ENCODE peak calls at places on chromosomes 2 and 18, in four cellular contexts. One of them, this sample, is unnamed.

GRCh38 chr2:2057125-2057721 is 273.9 kb downstream of the MYT1L start:
- DNase-seq in HepG2: no peak
- DNase-seq in SK-N-SH: no peak
- DNase-seq in K562: peak; percentile 55
- DNase-seq in this sample: no peak

GRCh38 chr18:34709631-34710429 is at the start of gene DTNA:
- DNase-seq in HepG2: no peak
- DNase-seq in K562: no peak
- DNase-seq in SK-N-SH: peak; percentile 18
- DNase-seq in this sample: no peak

GRCh38 chr2:223269386-223269785 is 217.4 kb downstream of the KCNE4 start:
- DNase-seq in K562: no peak
- DNase-seq in HepG2: no peak
- DNase-seq in SK-N-SH: no peak
- DNase-seq in this sample: no peak

GRCh38 chr2:99865818-99866676 is 276.3 kb downstream of the AFF3 start:
- DNase-seq in SK-N-SH: no peak
- DNase-seq in K562: no peak
- DNase-seq in HepG2: no peak
- DNase-seq in this sample: no peak

GRCh38 chr2:241859436-241860183 is 916 bp upstream of the PDCD1 start:
- DNase-seq in SK-N-SH: peak; percentile 77
- DNase-seq in HepG2: no peak
- DNase-seq in K562: peak; percentile 62
- DNase-seq in this sample: no peak

GRCh38 chr2:145724499-145724898 is 1204.6 kb upstream of the ZEB2 start:
- DNase-seq in HepG2: no peak
- DNase-seq in SK-N-SH: no peak
- DNase-seq in K562: no peak
- DNase-seq in this sample: no peak

GRCh38 chr2:45904267-45904921 is 252.9 kb downstream of the PRKCE start:
- DNase-seq in K562: no peak
- DNase-seq in HepG2: no peak
- DNase-seq in SK-N-SH: no peak
- DNase-seq in this sample: no peak

GRCh38 chr2:236633764-236634163 is 64.1 kb downstream of the ACKR3 start:
- DNase-seq in HepG2: no peak
- DNase-seq in SK-N-SH: no peak
- DNase-seq in K562: no peak
- DNase-seq in this sample: no peak

GRCh38 chr18:68215931-68216330 is 499.0 kb downstream of the TMX3 start:
- DNase-seq in HepG2: no peak
- DNase-seq in SK-N-SH: no peak
- DNase-seq in K562: no peak
- DNase-seq in this sample: no peak

GRCh38 chr2:182668671-182669070 is 47.4 kb upstream of the DNAJC10 start:
- DNase-seq in SK-N-SH: no peak
- DNase-seq in HepG2: peak; percentile 67
- DNase-seq in K562: no peak
- DNase-seq in this sample: no peak

GRCh38 chr2:11166476-11166875 is 11.2 kb downstream of the SLC66A3 start:
- DNase-seq in HepG2: no peak
- DNase-seq in SK-N-SH: no peak
- DNase-seq in K562: no peak
- DNase-seq in this sample: no peak

GRCh38 chr18:6595666-6596065 is 133.8 kb upstream of the ARHGAP28 start:
- DNase-seq in K562: no peak
- DNase-seq in SK-N-SH: peak; percentile 22
- DNase-seq in HepG2: no peak
- DNase-seq in this sample: no peak

GRCh38 chr18:23136326-23137092 is 1.2 kb downstream of the CABLES1 start:
- DNase-seq in SK-N-SH: peak; percentile 78
- DNase-seq in K562: no peak
- DNase-seq in HepG2: no peak
- DNase-seq in this sample: no peak

GRCh38 chr18:61435064-61435652 is 101.9 kb downstream of the CDH20 start:
- DNase-seq in K562: peak; percentile 25
- DNase-seq in HepG2: peak; percentile 27
- DNase-seq in SK-N-SH: peak; percentile 4
- DNase-seq in this sample: no peak

GRCh38 chr2:85548608-85548900 is 9.6 kb downstream of the MAT2A start:
- DNase-seq in K562: no peak
- DNase-seq in SK-N-SH: no peak
- DNase-seq in HepG2: no peak
- DNase-seq in this sample: no peak

DNA sequence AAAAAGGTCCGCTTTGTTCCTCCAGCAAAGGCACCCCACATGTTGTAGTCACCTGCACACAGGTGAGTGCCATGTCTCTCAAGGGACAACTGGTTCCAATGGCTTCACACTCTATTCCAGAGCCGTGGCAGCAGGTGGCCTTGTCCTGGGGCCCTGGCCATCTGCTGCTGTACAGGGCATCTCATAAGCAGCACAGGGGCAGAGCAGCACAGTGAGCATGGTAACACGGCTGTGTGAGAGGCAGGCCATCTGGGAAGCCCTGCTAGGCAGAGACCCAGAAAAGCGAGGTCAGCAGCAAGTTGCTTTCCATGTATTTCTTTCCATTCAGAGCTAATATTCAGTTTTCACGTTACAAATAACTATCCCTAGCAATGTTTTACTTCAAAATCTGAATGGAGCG is 54.7 kb downstream of the CMPK2 start:
- DNase-seq in SK-N-SH: no peak
- DNase-seq in K562: no peak
- DNase-seq in HepG2: no peak
- DNase-seq in this sample: no peak
- TF ChIP-seq NFIC in SK-N-SH: no peak
- TF ChIP-seq NFIC in K562: no peak
- TF ChIP-seq NFIC in HepG2: no peak
- TF ChIP-seq NFIC in this sample: no peak

DNA sequence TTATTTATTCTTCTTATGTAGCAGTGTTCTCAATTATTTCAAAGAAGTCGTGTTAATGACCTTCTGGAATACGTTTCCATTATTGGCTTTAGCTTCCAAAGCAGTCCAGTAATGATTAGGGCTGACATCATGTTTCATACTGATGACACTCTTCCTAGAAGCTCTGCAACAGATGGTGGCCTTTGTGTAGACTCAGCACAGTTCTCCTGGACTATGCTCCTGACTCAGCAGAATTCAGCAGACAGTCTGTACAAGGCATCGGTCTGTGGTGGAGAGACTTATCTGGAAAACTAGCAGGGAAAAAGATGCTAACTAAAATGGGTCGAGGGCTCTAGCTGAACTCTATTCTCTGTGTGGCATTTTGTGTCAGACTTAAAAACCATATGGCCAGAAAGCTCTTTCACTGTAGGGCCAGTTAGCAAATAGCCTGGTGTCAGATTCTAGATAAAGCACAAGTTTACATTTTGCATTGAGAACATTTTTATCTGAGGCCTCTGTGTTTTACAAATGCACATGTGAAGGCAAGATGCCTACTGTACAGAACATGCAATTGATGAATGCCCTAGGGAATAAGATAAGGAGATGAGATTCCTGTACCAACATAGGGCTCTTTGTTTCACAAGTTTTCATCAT is 35.1 kb downstream of the GULP1 start:
- DNase-seq in K562: peak; percentile 7
- DNase-seq in HepG2: no peak
- DNase-seq in SK-N-SH: peak; percentile 30
- DNase-seq in this sample: no peak
- TF ChIP-seq NFIC in K562: no peak
- TF ChIP-seq NFIC in HepG2: no peak
- TF ChIP-seq NFIC in SK-N-SH: no peak
- TF ChIP-seq NFIC in this sample: no peak

DNA sequence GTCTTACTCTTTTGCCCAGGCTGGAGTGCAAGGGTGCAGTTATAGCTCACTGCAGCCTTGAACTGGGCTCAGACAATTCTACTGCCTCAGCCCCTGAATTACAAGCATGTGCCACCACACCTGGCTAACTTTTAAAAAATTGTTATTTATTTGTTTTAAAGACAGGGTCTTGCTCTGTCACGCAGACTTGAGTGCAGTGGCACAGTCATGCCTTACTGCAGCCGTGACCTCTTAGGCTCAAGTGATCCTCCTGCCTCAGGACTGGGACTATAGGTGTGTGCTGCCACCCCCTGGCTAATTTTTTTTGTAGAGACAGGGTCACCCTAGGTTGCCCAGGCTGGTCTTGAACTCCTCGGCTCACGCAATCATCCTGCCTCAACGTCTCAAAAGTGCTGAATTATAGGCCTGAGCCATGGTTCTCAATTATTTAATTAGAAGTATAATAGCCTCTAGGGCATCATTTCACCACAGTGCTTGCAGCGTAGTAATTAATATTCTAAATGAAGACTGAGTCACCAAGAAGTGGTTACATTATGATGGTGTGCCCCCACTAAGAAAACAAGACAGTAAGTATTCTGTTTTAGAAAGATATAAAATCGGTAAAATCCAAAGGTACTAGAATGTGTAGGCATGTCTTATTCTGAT is 69.6 kb downstream of the EML4 start:
- DNase-seq in K562: no peak
- DNase-seq in HepG2: peak; percentile 53
- DNase-seq in SK-N-SH: no peak
- DNase-seq in this sample: no peak
- TF ChIP-seq NFIC in K562: no peak
- TF ChIP-seq NFIC in HepG2: no peak
- TF ChIP-seq NFIC in SK-N-SH: no peak
- TF ChIP-seq NFIC in this sample: no peak

GRCh38 chr2:172119089-172119488 is 16.4 kb upstream of the DLX2 start:
- DNase-seq in SK-N-SH: no peak
- DNase-seq in K562: no peak
- DNase-seq in HepG2: peak; percentile 86
- DNase-seq in this sample: no peak
- TF ChIP-seq NFIC in SK-N-SH: no peak
- TF ChIP-seq NFIC in K562: no peak
- TF ChIP-seq NFIC in HepG2: no peak
- TF ChIP-seq NFIC in this sample: no peak

GRCh38 chr2:120290737-120291136 is 38.1 kb downstream of the RALB start:
- DNase-seq in HepG2: no peak
- DNase-seq in SK-N-SH: no peak
- DNase-seq in K562: no peak
- DNase-seq in this sample: no peak

GRCh38 chr2:120283649-120284048 is 31.0 kb downstream of the RALB start:
- DNase-seq in K562: no peak
- DNase-seq in SK-N-SH: no peak
- DNase-seq in HepG2: peak; percentile 65
- DNase-seq in this sample: no peak

GRCh38 chr2:120289221-120289906 is 36.7 kb downstream of the RALB start:
- DNase-seq in SK-N-SH: no peak
- DNase-seq in K562: no peak
- DNase-seq in HepG2: no peak
- DNase-seq in this sample: no peak

GRCh38 chr2:120288016-120288373 is 35.3 kb downstream of the RALB start:
- DNase-seq in HepG2: no peak
- DNase-seq in SK-N-SH: no peak
- DNase-seq in K562: no peak
- DNase-seq in this sample: no peak

DNA sequence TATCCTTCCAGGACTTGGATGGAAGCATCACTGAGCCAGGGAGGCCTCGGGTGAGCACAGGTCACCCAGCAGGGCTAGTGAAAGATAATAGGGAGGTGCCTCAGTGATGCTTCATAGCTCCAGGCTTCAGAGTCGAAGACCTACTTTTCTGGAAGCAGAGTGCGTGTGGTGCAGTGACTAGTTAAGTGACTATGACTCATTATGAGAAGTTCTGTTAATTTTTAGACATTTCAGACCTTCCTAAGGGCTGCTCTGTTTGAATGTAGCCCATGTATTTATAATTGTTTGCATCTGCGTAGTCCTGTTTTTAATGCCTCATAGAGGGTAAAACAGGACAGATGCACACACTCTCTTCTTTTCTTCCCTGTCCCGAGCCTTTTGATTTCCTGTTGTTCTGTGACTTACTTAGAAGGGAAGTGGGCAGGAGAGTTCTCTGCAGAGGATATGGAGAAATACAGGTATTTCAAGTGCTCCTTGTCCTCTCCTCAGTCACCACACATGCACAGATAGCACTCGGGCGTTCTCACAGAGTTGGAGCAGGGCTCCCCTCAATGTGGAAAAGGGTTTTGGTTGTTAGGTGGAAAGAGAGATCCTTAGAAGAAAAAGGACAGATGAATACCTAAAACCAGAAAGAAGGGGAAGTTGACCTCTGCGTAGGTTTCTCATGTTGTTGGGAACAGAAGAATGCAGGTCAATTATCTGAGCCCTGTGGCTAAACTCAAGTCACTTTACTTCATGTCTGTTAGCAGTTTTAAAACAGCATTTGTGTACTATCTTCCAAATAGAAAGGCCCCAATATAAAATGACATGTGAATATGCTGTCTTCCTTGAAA is 34.7 kb downstream of the RALB start:
- DNase-seq in SK-N-SH: no peak
- DNase-seq in HepG2: no peak
- DNase-seq in K562: no peak
- DNase-seq in this sample: peak; percentile 80
- TF ChIP-seq NFIC in SK-N-SH: no peak
- TF ChIP-seq NFIC in HepG2: no peak
- TF ChIP-seq NFIC in K562: no peak
- TF ChIP-seq NFIC in this sample: peak; percentile 91

GRCh38 chr2:150371066-150371812 is 116.2 kb downstream of the RND3 start:
- DNase-seq in HepG2: no peak
- DNase-seq in SK-N-SH: no peak
- DNase-seq in K562: no peak
- DNase-seq in this sample: no peak
- TF ChIP-seq NFIC in HepG2: no peak
- TF ChIP-seq NFIC in SK-N-SH: no peak
- TF ChIP-seq NFIC in K562: no peak
- TF ChIP-seq NFIC in this sample: no peak

GRCh38 chr2:202091476-202091875 is 18.4 kb downstream of the KIAA2012 start:
- DNase-seq in SK-N-SH: no peak
- DNase-seq in K562: no peak
- DNase-seq in HepG2: no peak
- DNase-seq in this sample: no peak

GRCh38 chr2:202098336-202098735 is 25.3 kb downstream of the KIAA2012 start:
- DNase-seq in HepG2: no peak
- DNase-seq in SK-N-SH: no peak
- DNase-seq in K562: no peak
- DNase-seq in this sample: no peak

GRCh38 chr2:202099515-202099914 is 26.5 kb downstream of the KIAA2012 start:
- DNase-seq in HepG2: no peak
- DNase-seq in K562: no peak
- DNase-seq in SK-N-SH: no peak
- DNase-seq in this sample: no peak

GRCh38 chr2:202101049-202101579 is 28.1 kb downstream of the KIAA2012 start:
- DNase-seq in HepG2: no peak
- DNase-seq in SK-N-SH: no peak
- DNase-seq in K562: no peak
- DNase-seq in this sample: no peak

GRCh38 chr2:202096736-202097135 is 23.7 kb downstream of the KIAA2012 start:
- DNase-seq in HepG2: no peak
- DNase-seq in K562: no peak
- DNase-seq in SK-N-SH: no peak
- DNase-seq in this sample: no peak
- TF ChIP-seq NFIC in HepG2: no peak
- TF ChIP-seq NFIC in K562: no peak
- TF ChIP-seq NFIC in SK-N-SH: no peak
- TF ChIP-seq NFIC in this sample: no peak

This sample was measured in GM12878.